ENCODE peak calls at places on chromosomes 3 and 15, in ten cellular contexts. D is mucosa of descending colon, Z is HCT116, B is NB4, Q is pancreas, L is astrocyte of the cerebellum, V is adrenal gland, T is tibial nerve, X is endodermal cell, Y is OCI-LY7. S is an unnamed sample.

GRCh38 chr3:134294302-134294925 is 43.8 kb upstream of the RYK start:
- DNase-seq in D (peak), Z (no peak), B (peak), Q (no peak), L (no peak), V (no peak), T (no peak), X (no peak), Y (no peak), S (no peak)

GRCh38 chr3:128012050-128012449 is 40.2 kb upstream of the SEC61A1 start:
- DNase-seq in D (no peak), Z (no peak), B (no peak), Q (no peak), L (no peak), V (no peak), T (no peak), X (no peak), Y (no peak), S (no peak)

GRCh38 chr3:181839915-181840295 is 128.2 kb downstream of the SOX2 start:
- DNase-seq in D (no peak), Z (no peak), B (no peak), Q (no peak), L (no peak), V (no peak), T (no peak), X (no peak), Y (no peak), S (no peak)

GRCh38 chr3:66162766-66163165 is 58.0 kb upstream of the SLC25A26 start:
- DNase-seq in D (no peak), Z (no peak), B (no peak), Q (no peak), L (no peak), V (no peak), T (no peak), X (no peak), Y (no peak), S (no peak)

GRCh38 chr15:51121118-51121517 is 26.4 kb upstream of the TNFAIP8L3 start:
- DNase-seq in D (no peak), Z (peak), B (peak), Q (peak), L (peak), V (peak), T (no peak), X (no peak), Y (no peak), S (peak)

GRCh38 chr3:56879453-56880224 is 77.9 kb upstream of the ARHGEF3 start:
- DNase-seq in D (no peak), Z (no peak), B (no peak), Q (no peak), L (peak), V (no peak), T (no peak), X (no peak), Y (no peak), S (no peak)

GRCh38 chr3:128547368-128547987 is 54.5 kb upstream of the GATA2 start:
- DNase-seq in D (no peak), Z (no peak), B (peak), Q (no peak), L (no peak), V (no peak), T (no peak), X (no peak), Y (no peak), S (no peak)

GRCh38 chr3:9660972-9661371 is 11.7 kb downstream of the MTMR14 start:
- DNase-seq in D (no peak), Z (no peak), B (no peak), Q (no peak), L (no peak), V (no peak), T (no peak), X (no peak), Y (no peak), S (no peak)

GRCh38 chr3:161322781-161323568 is 48.3 kb downstream of the SPTSSB start:
- DNase-seq in D (no peak), Z (no peak), B (no peak), Q (no peak), L (no peak), V (no peak), T (no peak), X (no peak), Y (no peak), S (no peak)

GRCh38 chr3:15531346-15531745 is 9.8 kb upstream of the COLQ start:
- DNase-seq in D (no peak), Z (no peak), B (no peak), Q (no peak), L (no peak), V (no peak), T (no peak), X (no peak), Y (no peak), S (no peak)

GRCh38 chr15:32867313-32867626 is 149.5 kb downstream of the GREM1 start:
- DNase-seq in D (no peak), Z (peak), B (peak), Q (no peak), L (no peak), V (no peak), T (no peak), X (no peak), Y (no peak), S (peak)

GRCh38 chr15:61921093-61921492 is 139.2 kb downstream of the VPS13C start:
- DNase-seq in D (no peak), Z (no peak), B (no peak), Q (no peak), L (no peak), V (no peak), T (no peak), X (no peak), Y (no peak), S (no peak)

GRCh38 chr3:43629254-43629653 is 7.4 kb upstream of the ANO10 start:
- DNase-seq in D (no peak), Z (no peak), B (no peak), Q (no peak), L (no peak), V (no peak), T (no peak), X (no peak), Y (no peak), S (no peak)

GRCh38 chr15:95853350-95853749 is 477.1 kb upstream of the NR2F2 start:
- DNase-seq in D (no peak), Z (no peak), B (no peak), Q (no peak), L (no peak), V (no peak), T (no peak), X (no peak), Y (no peak), S (no peak)

GRCh38 chr15:95848126-95848525 is 482.4 kb upstream of the NR2F2 start:
- DNase-seq in D (no peak), Z (no peak), B (no peak), Q (no peak), L (no peak), V (no peak), T (no peak), X (no peak), Y (no peak), S (no peak)

GRCh38 chr15:95845862-95846515 is 484.5 kb upstream of the NR2F2 start:
- DNase-seq in D (no peak), Z (no peak), B (no peak), Q (peak), L (no peak), V (peak), T (peak), X (no peak), Y (no peak), S (no peak)

GRCh38 chr15:95850837-95851236 is 479.7 kb upstream of the NR2F2 start:
- DNase-seq in D (no peak), Z (peak), B (no peak), Q (no peak), L (no peak), V (no peak), T (no peak), X (no peak), Y (no peak), S (no peak)
- TF ChIP-seq CTCF in D (no peak), Z (peak), B (no peak), Q (no peak), L (no peak), V (no peak), T (no peak), X (peak), Y (peak), S (peak)

DNA sequence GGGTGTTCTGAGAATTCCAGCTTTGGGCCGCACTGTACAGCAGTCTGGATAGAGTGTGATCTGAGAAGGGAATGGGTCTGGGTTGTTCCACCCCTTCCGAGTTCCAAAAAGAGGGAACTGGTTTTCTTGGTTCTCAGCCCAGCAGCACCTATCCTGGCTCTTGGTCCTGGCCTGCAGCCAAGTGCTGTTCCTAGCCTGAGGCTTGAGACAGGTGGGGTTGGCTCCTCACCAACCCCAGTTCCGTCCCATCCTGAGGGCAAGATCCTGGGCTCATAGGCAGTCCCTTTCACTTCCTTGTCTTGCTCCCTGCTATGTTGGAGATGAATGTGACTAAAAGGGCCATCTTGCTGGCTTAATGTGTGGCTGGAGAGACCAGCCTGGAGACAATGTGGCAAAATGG is 15.2 kb downstream of the IVD start:
- DNase-seq in D (peak), Z (peak), B (no peak), Q (peak), L (no peak), V (no peak), T (no peak), X (no peak), Y (no peak), S (no peak)
- H3K4me3 ChIP-seq in D (no peak), Z (no peak), B (no peak), Q (no peak), L (no peak), V (no peak), T (no peak), X (no peak), Y (no peak), S (no peak)

GRCh38 chr15:38610748-38611147 is 46.1 kb upstream of the RASGRP1 start:
- DNase-seq in D (no peak), Z (no peak), B (no peak), Q (no peak), L (no peak), V (no peak), T (no peak), X (no peak), Y (no peak), S (no peak)
- TF ChIP-seq CTCF in D (no peak), Z (no peak), B (no peak), Q (no peak), L (no peak), V (no peak), T (no peak), X (no peak), Y (no peak), S (no peak)

DNA sequence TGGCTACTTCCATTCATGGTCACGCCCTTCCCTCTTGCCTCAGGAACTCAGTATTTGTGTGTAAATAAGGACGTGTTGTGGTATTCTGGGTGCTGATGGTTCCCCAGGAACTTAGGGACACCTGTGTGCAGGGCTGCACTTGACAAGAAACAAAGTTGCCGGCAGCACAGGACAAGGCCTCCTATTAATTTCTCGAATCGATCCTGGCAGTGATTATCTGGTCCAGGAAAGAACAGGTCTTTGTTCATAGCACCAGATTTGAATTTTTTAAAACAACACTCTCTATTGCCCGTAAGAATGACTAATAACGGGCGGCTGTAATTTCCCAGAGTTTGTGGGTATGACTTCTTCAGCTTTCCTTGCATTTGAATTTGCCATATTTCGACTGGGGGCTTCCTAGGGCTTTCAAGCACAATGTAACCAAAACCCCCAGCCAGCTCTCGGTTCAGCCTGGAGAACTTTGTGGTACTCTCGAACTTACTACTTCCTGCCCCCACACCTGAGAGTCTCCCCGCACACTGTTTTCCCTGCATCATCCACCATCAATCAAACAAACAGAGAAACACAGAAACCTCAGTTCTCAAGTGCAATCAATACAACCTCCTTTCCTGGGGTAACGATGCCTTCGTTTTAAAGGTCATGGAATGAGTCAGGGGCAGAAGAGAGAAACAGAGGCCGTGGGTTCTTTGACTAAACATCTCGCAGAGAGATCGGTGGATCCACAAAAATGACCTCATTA is 241.7 kb upstream of the ICE2 start:
- DNase-seq in D (no peak), Z (no peak), B (no peak), Q (peak), L (no peak), V (no peak), T (no peak), X (no peak), Y (no peak), S (no peak)
- H3K4me3 ChIP-seq in D (no peak), Z (no peak), B (no peak), Q (no peak), L (no peak), V (no peak), T (no peak), X (no peak), Y (no peak), S (no peak)

DNA sequence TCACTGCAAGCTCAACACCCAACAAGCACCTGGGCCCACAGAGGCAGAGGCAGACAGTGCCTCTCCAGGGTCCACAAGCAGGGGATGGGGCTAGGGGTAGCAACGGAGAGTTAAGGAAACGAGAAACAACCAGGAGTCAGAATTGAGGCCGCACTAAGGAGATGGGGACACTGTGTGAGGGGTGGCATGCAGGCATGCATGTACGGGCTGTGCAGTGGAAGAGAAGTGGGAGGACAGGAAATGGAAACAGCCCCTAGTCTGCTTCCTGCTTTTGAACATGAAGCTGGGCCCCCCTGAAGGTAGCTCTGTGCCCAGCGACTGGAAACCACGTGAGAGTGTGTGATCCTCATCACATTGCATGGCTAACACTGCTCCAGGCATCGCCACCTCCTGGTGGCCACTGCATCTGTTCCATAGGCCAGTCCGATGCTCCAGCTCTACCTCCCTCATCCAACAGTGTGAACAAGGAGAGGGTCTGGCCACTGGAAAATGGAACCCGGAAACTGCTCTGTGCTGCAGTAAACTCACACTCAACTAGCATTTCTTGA is 44.0 kb downstream of the XXYLT1 start:
- DNase-seq in D (no peak), Z (no peak), B (peak), Q (peak), L (no peak), V (no peak), T (no peak), X (peak), Y (peak), S (no peak)
- TF ChIP-seq CTCF in D (no peak), Z (peak), B (peak), Q (no peak), L (peak), V (no peak), T (peak), X (peak), Y (peak), S (peak)

DNA sequence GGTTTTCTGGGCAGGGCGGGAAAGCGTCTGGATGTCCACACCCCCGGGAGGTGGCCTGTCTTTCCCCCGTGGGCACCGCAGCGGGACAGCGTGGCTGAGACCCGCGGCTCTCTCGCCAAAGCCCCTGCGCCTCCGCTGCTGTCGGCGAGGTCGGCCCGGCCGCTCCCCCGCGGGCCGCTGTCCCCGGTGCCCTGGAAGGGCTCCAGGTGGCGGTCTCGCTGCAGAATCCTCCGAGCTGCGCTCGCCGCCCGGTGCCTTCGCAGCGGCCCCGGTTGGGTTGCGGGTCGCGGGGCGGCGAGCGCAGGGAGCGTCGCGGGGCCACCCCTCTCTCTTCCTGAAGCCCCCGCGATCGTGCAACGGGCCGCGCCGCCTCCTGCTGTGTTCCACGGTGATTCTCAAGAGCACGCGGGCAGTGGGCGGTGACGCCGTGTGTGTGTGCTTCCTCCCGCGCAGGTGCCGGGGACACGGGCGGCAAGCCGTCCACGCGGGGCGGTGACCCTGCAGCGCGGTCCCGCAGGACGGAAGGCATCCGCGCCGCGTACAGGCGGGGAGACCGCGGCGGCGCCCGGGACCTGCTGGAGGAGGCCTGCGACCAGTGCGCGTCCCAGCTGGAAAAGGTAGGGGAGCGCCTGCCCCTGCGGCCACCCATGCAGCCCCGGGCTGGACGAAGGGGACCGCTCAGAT is 54.3 kb downstream of the LRRK1 start:
- DNase-seq in D (peak), Z (no peak), B (no peak), Q (no peak), L (no peak), V (no peak), T (no peak), X (peak), Y (no peak), S (no peak)
- H3K4me3 ChIP-seq in D (no peak), Z (no peak), B (no peak), Q (peak), L (peak), V (no peak), T (no peak), X (peak), Y (no peak), S (no peak)

S was measured in AG09309.